ENCODE peak calls at places on chromosomes 6 and 20, in eight cellular contexts. J is endothelial cell, Z is colonic mucosa, I is fibroblast of mammary gland, E is mucosa of descending colon, W is H9, K is GM23338, G is cardiac muscle cell. A is an unnamed sample.

GRCh38 chr6:7241709-7242645 is 71.0 kb downstream of the SSR1 start:
- DNase-seq in J (no peak), Z (peak; percentile 77), I (no peak), E (peak; percentile 78), W (no peak), K (no peak), G (no peak), A (peak; percentile 54)

GRCh38 chr6:126527016-126527606 is 187.2 kb downstream of the CENPW start:
- DNase-seq in J (no peak), Z (no peak), I (no peak), E (no peak), W (no peak), K (no peak), G (no peak), A (no peak)

GRCh38 chr20:32583581-32584045 is 1.5 kb downstream of the NOL4L start:
- DNase-seq in J (peak; percentile 29), Z (no peak), I (no peak), E (no peak), W (no peak), K (peak; percentile 55), G (peak; percentile 71), A (no peak)

GRCh38 chr6:81561071-81561564 is 191.4 kb downstream of the TENT5A start:
- DNase-seq in J (no peak), Z (no peak), I (no peak), E (no peak), W (no peak), K (no peak), G (no peak), A (peak; percentile 36)

GRCh38 chr6:108541843-108542795 is 18.6 kb upstream of the FOXO3 start:
- DNase-seq in J (peak; percentile 69), Z (peak; percentile 75), I (peak; percentile 85), E (peak; percentile 83), W (peak; percentile 74), K (peak; percentile 89), G (peak; percentile 79), A (peak; percentile 76)

GRCh38 chr6:26195924-26196845 is 109.0 kb downstream of the HFE start:
- DNase-seq in J (no peak), Z (peak; percentile 66), I (no peak), E (no peak), W (no peak), K (no peak), G (no peak), A (no peak)

GRCh38 chr6:144104898-144105487 is 9.6 kb upstream of the SF3B5 start:
- DNase-seq in J (peak; percentile 49), Z (peak; percentile 51), I (peak; percentile 82), E (peak; percentile 83), W (no peak), K (peak; percentile 83), G (peak; percentile 84), A (peak; percentile 48)

GRCh38 chr20:36094497-36094896 is 60.0 kb upstream of the EPB41L1 start:
- DNase-seq in J (peak; percentile 10), Z (peak; percentile 64), I (peak; percentile 19), E (no peak), W (peak; percentile 42), K (peak; percentile 63), G (no peak), A (no peak)

GRCh38 chr6:53014034-53014433 is 18.9 kb upstream of the GSTA4 start:
- DNase-seq in J (no peak), Z (no peak), I (peak; percentile 6), E (no peak), W (no peak), K (no peak), G (no peak), A (no peak)

GRCh38 chr20:57811373-57812020 is 101.7 kb upstream of the PMEPA1 start:
- DNase-seq in J (no peak), Z (no peak), I (no peak), E (no peak), W (no peak), K (peak; percentile 47), G (peak; percentile 28), A (peak; percentile 51)

DNA sequence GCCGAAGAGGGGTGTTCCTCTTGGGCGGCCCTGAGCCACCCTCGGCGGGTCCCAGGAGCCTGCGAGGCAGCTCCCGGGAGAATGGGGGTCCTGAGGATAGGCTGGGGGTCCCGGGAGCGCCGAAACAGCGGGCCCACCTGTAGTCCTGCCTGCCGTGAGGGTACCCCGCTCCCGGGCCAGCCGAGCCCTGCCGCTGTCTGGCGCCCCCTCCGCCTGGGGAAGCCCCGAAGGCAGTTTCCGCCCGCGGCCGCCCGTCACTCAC is 280 bp downstream of the SPATA2 start:
- DNase-seq in J (no peak), Z (no peak), I (no peak), E (no peak), W (no peak), K (no peak), G (no peak), A (no peak)
- TF ChIP-seq CTCF in J (no peak), Z (no peak), I (no peak), E (no peak), W (no peak), K (no peak), G (no peak), A (no peak)

GRCh38 chr6:157139054-157139708 is 184.1 kb downstream of the TMEM242 start:
- DNase-seq in J (peak; percentile 59), Z (no peak), I (no peak), E (no peak), W (peak; percentile 66), K (peak; percentile 71), G (peak; percentile 31), A (no peak)
- TF ChIP-seq CTCF in J (peak; percentile 27), Z (no peak), I (peak; percentile 12), E (no peak), W (peak; percentile 81), K (peak; percentile 75), G (peak; percentile 24), A (no peak)

DNA sequence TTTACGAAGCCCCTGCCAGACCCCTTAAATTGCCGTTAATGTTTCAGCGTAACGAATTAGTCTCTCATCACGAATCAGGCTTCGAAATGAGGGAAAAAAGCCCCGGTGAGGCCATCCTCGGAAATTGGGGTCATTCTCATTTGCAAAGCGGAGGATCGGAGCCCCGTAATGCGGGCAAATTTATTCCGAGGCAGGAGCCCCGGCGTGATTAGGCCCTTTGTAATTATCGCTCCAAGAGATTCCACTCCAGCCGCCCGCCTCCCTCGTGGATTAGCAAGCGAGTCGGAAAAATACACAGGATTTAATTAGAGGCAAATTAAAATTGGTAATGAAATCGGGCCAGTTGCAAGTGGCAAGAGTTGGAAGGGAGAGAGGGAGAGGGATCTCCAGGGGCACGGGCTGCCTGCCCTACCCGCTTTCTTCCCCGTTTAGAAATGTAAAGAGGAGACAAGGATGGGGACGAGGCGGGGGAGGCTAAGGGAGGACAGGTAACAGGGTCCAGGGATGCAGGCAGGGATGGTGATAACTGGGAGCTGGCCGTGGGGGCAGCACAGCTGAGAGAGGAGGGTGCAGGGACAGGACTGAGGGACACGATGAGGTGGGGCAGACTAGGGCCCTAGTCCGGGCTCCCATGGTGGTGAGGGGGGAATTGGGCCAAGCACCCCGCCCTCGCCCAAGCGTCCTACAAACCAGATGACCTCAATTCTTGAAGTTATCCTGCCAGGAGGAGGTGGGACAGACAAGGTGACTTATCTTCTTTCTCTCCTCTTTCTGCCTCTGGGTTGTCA is 44.6 kb upstream of the MDFI start:
- DNase-seq in J (no peak), Z (no peak), I (no peak), E (no peak), W (no peak), K (peak; percentile 8), G (no peak), A (no peak)
- TF ChIP-seq CTCF in J (no peak), Z (no peak), I (no peak), E (no peak), W (no peak), K (no peak), G (no peak), A (no peak)

GRCh38 chr20:61497029-61497627 is 245.1 kb downstream of the CDH4 start:
- DNase-seq in J (no peak), Z (no peak), I (no peak), E (no peak), W (no peak), K (peak; percentile 84), G (no peak), A (no peak)
- TF ChIP-seq CTCF in J (no peak), Z (no peak), I (no peak), E (no peak), W (no peak), K (no peak), G (no peak), A (no peak)

A was measured in Calu3.